ENCODE peak calls at places on chromosome 14, in nine cellular contexts. C, T, K, I, B, N, H, U and V are unnamed samples.
A peak's percentile ranks its signal among the peaks of the same experiment; 100 is the strongest.

GRCh38 chr14:22839159-22839779 is 2.9 kb downstream of the MMP14 start:
- DNase-seq in U (peak; percentile 90), N (no peak), H (no peak), K (peak; percentile 54), C (no peak), B (no peak), T (peak; percentile 29), I (peak; percentile 90), V (no peak)

GRCh38 chr14:105311838-105312237 is 2.7 kb upstream of the PACS2 start:
- DNase-seq in T (no peak), I (no peak), K (no peak), U (no peak), C (no peak), H (no peak), B (no peak), N (no peak), V (no peak)

GRCh38 chr14:37590096-37590809 is 4.8 kb downstream of the FOXA1 start:
- DNase-seq in B (no peak), T (no peak), H (no peak), I (no peak), U (no peak), K (no peak), C (no peak), N (peak; percentile 55), V (no peak)

GRCh38 chr14:55756078-55756477 is 176.1 kb downstream of the KTN1 start:
- DNase-seq in K (no peak), H (no peak), T (no peak), C (no peak), I (no peak), N (no peak), U (no peak), B (no peak), V (no peak)

GRCh38 chr14:76514599-76514998 is 138.7 kb downstream of the ESRRB start:
- DNase-seq in C (no peak), H (no peak), U (peak; percentile 21), B (peak; percentile 37), T (no peak), I (peak; percentile 46), N (peak; percentile 40), K (peak; percentile 25), V (no peak)

GRCh38 chr14:99522934-99523660 is 41.9 kb downstream of the CCNK start:
- DNase-seq in K (no peak), T (peak; percentile 44), B (no peak), I (no peak), N (no peak), C (no peak), U (no peak), H (no peak), V (no peak)

GRCh38 chr14:30193791-30194407 is 266.3 kb upstream of the PRKD1 start:
- DNase-seq in C (no peak), K (no peak), B (no peak), H (no peak), I (peak; percentile 17), N (peak; percentile 18), T (no peak), U (no peak), V (no peak)

GRCh38 chr14:55514819-55515470 is 65.1 kb upstream of the KTN1 start:
- DNase-seq in H (no peak), I (peak; percentile 39), B (no peak), K (no peak), N (peak; percentile 56), C (no peak), U (no peak), T (no peak), V (peak; percentile 4)

GRCh38 chr14:76348898-76349297 is 27.0 kb upstream of the ESRRB start:
- DNase-seq in B (no peak), C (peak; percentile 27), K (peak; percentile 39), U (no peak), N (peak; percentile 47), I (peak; percentile 65), T (no peak), H (peak; percentile 80), V (no peak)

GRCh38 chr14:25953532-25954144 is 644.2 kb downstream of the NOVA1 start:
- DNase-seq in T (no peak), N (peak; percentile 40), U (no peak), H (no peak), B (no peak), C (no peak), I (no peak), K (peak; percentile 50), V (no peak)

GRCh38 chr14:55697358-55697985 is 117.5 kb downstream of the KTN1 start:
- DNase-seq in N (no peak), H (no peak), T (no peak), B (no peak), I (no peak), K (no peak), U (no peak), C (no peak), V (no peak)

GRCh38 chr14:52179151-52179790 is 88.2 kb upstream of the PTGDR start:
- DNase-seq in B (no peak), N (no peak), T (no peak), K (no peak), I (no peak), H (no peak), U (no peak), C (no peak), V (no peak)

GRCh38 chr14:106875503-106875902 is 1349.1 kb downstream of the TMEM121 start:
- DNase-seq in U (no peak), H (no peak), C (peak; percentile 72), T (peak; percentile 66), K (no peak), I (no peak), N (no peak), B (no peak), V (no peak)

GRCh38 chr14:73785336-73785833 is 66.2 kb upstream of the PTGR2 start:
- DNase-seq in U (no peak), C (no peak), B (no peak), K (peak; percentile 51), T (peak; percentile 57), H (no peak), I (peak; percentile 51), N (peak; percentile 79), V (no peak)

GRCh38 chr14:29930283-29930682 is 2.6 kb upstream of the PRKD1 start:
- DNase-seq in N (peak; percentile 72), K (no peak), H (no peak), C (no peak), U (no peak), B (no peak), T (no peak), I (no peak), V (no peak)

GRCh38 chr14:30569216-30569902 is 10.4 kb downstream of the G2E3 start:
- DNase-seq in T (no peak), I (no peak), H (no peak), B (no peak), K (no peak), N (no peak), U (no peak), C (no peak), V (no peak)

GRCh38 chr14:74955229-74955999 is at the start of gene PGF:
- DNase-seq in N (peak; percentile 15), T (peak; percentile 88), B (peak; percentile 84), C (peak; percentile 94), K (peak; percentile 73), H (peak; percentile 79), U (peak; percentile 89), I (peak; percentile 44), V (no peak)

GRCh38 chr14:64463198-64463597 is 2.1 kb upstream of the AKAP5 start:
- DNase-seq in B (no peak), K (no peak), N (no peak), U (no peak), I (no peak), H (no peak), C (no peak), T (no peak), V (no peak)

GRCh38 chr14:24277606-24278321 is 6.4 kb upstream of the RABGGTA start:
- DNase-seq in N (no peak), I (no peak), T (no peak), C (no peak), H (no peak), B (no peak), U (no peak), K (no peak), V (peak; percentile 12)
- H3K27ac ChIP-seq in N (no peak overlapping the region), I (no peak overlapping the region), T (no peak overlapping the region), C (peak overlapping the region; percentile 72), H (no peak overlapping the region), B (peak overlapping the region; percentile 42), U (no peak overlapping the region), K (peak overlapping the region; percentile 26), V (peak overlapping the region; percentile 66)

GRCh38 chr14:95494456-95494855 is 22.0 kb downstream of the SYNE3 start:
- DNase-seq in K (no peak), U (no peak), T (no peak), C (no peak), B (no peak), H (no peak), N (no peak), I (no peak), V (no peak)

GRCh38 chr14:95496111-95496681 is 20.3 kb downstream of the SYNE3 start:
- DNase-seq in U (no peak), I (no peak), T (no peak), N (no peak), K (no peak), H (no peak), C (no peak), B (no peak), V (no peak)

GRCh38 chr14:95493976-95494375 is 22.5 kb downstream of the SYNE3 start:
- DNase-seq in H (no peak), N (no peak), I (no peak), U (no peak), B (no peak), C (no peak), T (no peak), K (no peak), V (no peak)

GRCh38 chr14:95495538-95496025 is 20.9 kb downstream of the SYNE3 start:
- DNase-seq in K (no peak), T (no peak), N (no peak), I (no peak), C (no peak), U (no peak), H (no peak), B (no peak), V (peak; percentile 25)

DNA sequence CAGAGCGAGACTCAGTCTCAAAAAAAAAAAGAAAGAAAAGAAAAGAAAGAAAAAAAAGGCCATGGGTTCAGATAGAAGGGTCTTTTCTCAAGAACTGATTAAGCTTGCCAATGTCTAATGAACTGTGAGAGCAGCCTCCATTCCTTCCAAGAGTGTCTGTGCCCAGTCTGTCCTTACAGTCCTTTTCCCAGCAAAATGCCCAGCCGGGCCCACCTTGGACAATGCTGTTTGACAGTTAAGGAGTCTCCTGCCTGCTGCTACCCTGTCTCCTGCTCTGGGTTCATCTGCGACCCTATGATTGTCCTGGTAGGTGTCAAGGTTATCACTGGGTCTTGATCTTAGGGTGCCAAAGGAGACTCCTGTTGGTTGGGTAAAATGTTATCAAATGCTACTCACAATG is 21.4 kb downstream of the SYNE3 start:
- DNase-seq in N (no peak), H (no peak), I (no peak), C (no peak), B (no peak), U (no peak), T (no peak), K (no peak), V (no peak)
- H3K27ac ChIP-seq in N (no peak overlapping the region), H (no peak overlapping the region), I (no peak overlapping the region), C (peak overlapping the region; percentile 71), B (peak overlapping the region; percentile 26), U (peak overlapping the region; percentile 46), T (no peak overlapping the region), K (peak overlapping the region; percentile 40), V (peak overlapping the region; percentile 3)

GRCh38 chr14:100839573-100840175 is 13.8 kb downstream of the MEG3 start:
- DNase-seq in C (no peak), N (no peak), U (peak; percentile 58), T (peak; percentile 50), I (no peak), B (no peak), K (no peak), H (no peak), V (no peak)
- H3K27ac ChIP-seq in C (no peak overlapping the region), N (no peak overlapping the region), U (no peak overlapping the region), T (no peak overlapping the region), I (no peak overlapping the region), B (no peak overlapping the region), K (peak overlapping the region; percentile 84), H (no peak overlapping the region), V (no peak overlapping the region)

GRCh38 chr14:91911474-91912032 is 35.9 kb downstream of the FBLN5 start:
- DNase-seq in H (no peak), K (peak; percentile 38), T (no peak), I (peak; percentile 35), C (no peak), N (peak; percentile 61), U (no peak), B (no peak), V (no peak)
- H3K27ac ChIP-seq in H (no peak overlapping the region), K (no peak overlapping the region), T (no peak overlapping the region), I (no peak overlapping the region), C (peak overlapping the region; percentile 67), N (no peak overlapping the region), U (no peak overlapping the region), B (peak overlapping the region; percentile 65), V (no peak overlapping the region)